ENCODE peak calls at places on chromosome 21, in ten cellular contexts. One of them, this sample, is unnamed.

GRCh38 chr21:34593423-34593822 is 21.5 kb downstream of the RCAN1 start:
- DNase-seq in upper lobe of right lung: no peak
- DNase-seq in esophagus squamous epithelium: no peak
- DNase-seq in transverse colon: no peak
- DNase-seq in psoas muscle: no peak
- DNase-seq in mammary epithelial cell: no peak
- DNase-seq in WERI-Rb-1: no peak
- DNase-seq in tibial nerve: no peak
- DNase-seq in heart left ventricle: no peak
- DNase-seq in left ventricle myocardium inferior: no peak
- DNase-seq in this sample: no peak

GRCh38 chr21:36551731-36552457 is 72.0 kb upstream of the CLDN14 start:
- DNase-seq in transverse colon: no peak
- DNase-seq in upper lobe of right lung: no peak
- DNase-seq in mammary epithelial cell: no peak
- DNase-seq in tibial nerve: no peak
- DNase-seq in left ventricle myocardium inferior: no peak
- DNase-seq in WERI-Rb-1: no peak
- DNase-seq in heart left ventricle: no peak
- DNase-seq in psoas muscle: no peak
- DNase-seq in esophagus squamous epithelium: no peak
- DNase-seq in this sample: no peak

GRCh38 chr21:22258821-22259220 is 1260.6 kb downstream of the NCAM2 start:
- DNase-seq in left ventricle myocardium inferior: no peak
- DNase-seq in heart left ventricle: no peak
- DNase-seq in WERI-Rb-1: no peak
- DNase-seq in mammary epithelial cell: no peak
- DNase-seq in esophagus squamous epithelium: no peak
- DNase-seq in psoas muscle: no peak
- DNase-seq in upper lobe of right lung: no peak
- DNase-seq in tibial nerve: no peak
- DNase-seq in transverse colon: no peak
- DNase-seq in this sample: no peak

GRCh38 chr21:33682992-33683627 is 40.8 kb downstream of the ITSN1 start:
- DNase-seq in left ventricle myocardium inferior: no peak
- DNase-seq in tibial nerve: no peak
- DNase-seq in psoas muscle: no peak
- DNase-seq in esophagus squamous epithelium: no peak
- DNase-seq in mammary epithelial cell: peak
- DNase-seq in heart left ventricle: no peak
- DNase-seq in transverse colon: no peak
- DNase-seq in upper lobe of right lung: no peak
- DNase-seq in WERI-Rb-1: no peak
- DNase-seq in this sample: no peak

GRCh38 chr21:35048706-35049617 is at the start of gene RUNX1:
- DNase-seq in mammary epithelial cell: peak
- DNase-seq in upper lobe of right lung: peak
- DNase-seq in tibial nerve: no peak
- DNase-seq in psoas muscle: peak
- DNase-seq in heart left ventricle: peak
- DNase-seq in left ventricle myocardium inferior: no peak
- DNase-seq in WERI-Rb-1: no peak
- DNase-seq in transverse colon: peak
- DNase-seq in esophagus squamous epithelium: peak
- DNase-seq in this sample: no peak

GRCh38 chr21:37072988-37073416 is at the start of the genes PIGP and TTC3:
- DNase-seq in left ventricle myocardium inferior: peak
- DNase-seq in tibial nerve: peak
- DNase-seq in esophagus squamous epithelium: peak
- DNase-seq in mammary epithelial cell: peak
- DNase-seq in WERI-Rb-1: peak
- DNase-seq in heart left ventricle: peak
- DNase-seq in upper lobe of right lung: peak
- DNase-seq in transverse colon: peak
- DNase-seq in psoas muscle: peak
- DNase-seq in this sample: peak

GRCh38 chr21:15617968-15618367 is 111.8 kb upstream of the USP25 start:
- DNase-seq in left ventricle myocardium inferior: no peak
- DNase-seq in psoas muscle: no peak
- DNase-seq in mammary epithelial cell: peak
- DNase-seq in esophagus squamous epithelium: no peak
- DNase-seq in upper lobe of right lung: no peak
- DNase-seq in tibial nerve: no peak
- DNase-seq in heart left ventricle: no peak
- DNase-seq in WERI-Rb-1: no peak
- DNase-seq in transverse colon: no peak
- DNase-seq in this sample: no peak

GRCh38 chr21:15065381-15066230 is 806 bp upstream of the NRIP1 start:
- DNase-seq in upper lobe of right lung: peak
- DNase-seq in transverse colon: peak
- DNase-seq in esophagus squamous epithelium: peak
- DNase-seq in left ventricle myocardium inferior: peak
- DNase-seq in mammary epithelial cell: peak
- DNase-seq in WERI-Rb-1: peak
- DNase-seq in tibial nerve: peak
- DNase-seq in psoas muscle: peak
- DNase-seq in heart left ventricle: peak
- DNase-seq in this sample: peak

GRCh38 chr21:23017989-23018388 is 2019.8 kb downstream of the NCAM2 start:
- DNase-seq in esophagus squamous epithelium: no peak
- DNase-seq in left ventricle myocardium inferior: no peak
- DNase-seq in mammary epithelial cell: no peak
- DNase-seq in tibial nerve: no peak
- DNase-seq in heart left ventricle: no peak
- DNase-seq in WERI-Rb-1: no peak
- DNase-seq in transverse colon: no peak
- DNase-seq in upper lobe of right lung: no peak
- DNase-seq in psoas muscle: no peak
- DNase-seq in this sample: no peak

GRCh38 chr21:27275294-27275927 is 308.5 kb upstream of the ADAMTS5 start:
- DNase-seq in left ventricle myocardium inferior: no peak
- DNase-seq in esophagus squamous epithelium: no peak
- DNase-seq in upper lobe of right lung: no peak
- DNase-seq in mammary epithelial cell: peak
- DNase-seq in psoas muscle: no peak
- DNase-seq in WERI-Rb-1: no peak
- DNase-seq in heart left ventricle: no peak
- DNase-seq in tibial nerve: no peak
- DNase-seq in transverse colon: no peak
- DNase-seq in this sample: no peak

GRCh38 chr21:22145555-22145954 is 1147.3 kb downstream of the NCAM2 start:
- DNase-seq in mammary epithelial cell: no peak
- DNase-seq in transverse colon: no peak
- DNase-seq in psoas muscle: no peak
- DNase-seq in left ventricle myocardium inferior: no peak
- DNase-seq in esophagus squamous epithelium: no peak
- DNase-seq in tibial nerve: no peak
- DNase-seq in upper lobe of right lung: no peak
- DNase-seq in WERI-Rb-1: no peak
- DNase-seq in heart left ventricle: no peak
- DNase-seq in this sample: no peak

GRCh38 chr21:35743571-35743970 is 316.8 kb downstream of the SETD4 start:
- DNase-seq in heart left ventricle: no peak
- DNase-seq in left ventricle myocardium inferior: no peak
- DNase-seq in upper lobe of right lung: no peak
- DNase-seq in esophagus squamous epithelium: no peak
- DNase-seq in WERI-Rb-1: no peak
- DNase-seq in tibial nerve: no peak
- DNase-seq in transverse colon: no peak
- DNase-seq in psoas muscle: no peak
- DNase-seq in mammary epithelial cell: peak
- DNase-seq in this sample: no peak

GRCh38 chr21:42460391-42461184 is 35.4 kb downstream of the RSPH1 start:
- DNase-seq in esophagus squamous epithelium: no peak
- DNase-seq in upper lobe of right lung: no peak
- DNase-seq in psoas muscle: no peak
- DNase-seq in heart left ventricle: no peak
- DNase-seq in transverse colon: peak
- DNase-seq in mammary epithelial cell: no peak
- DNase-seq in WERI-Rb-1: peak
- DNase-seq in tibial nerve: no peak
- DNase-seq in left ventricle myocardium inferior: no peak
- DNase-seq in this sample: no peak

GRCh38 chr21:35086357-35086756 is 37.3 kb upstream of the RUNX1 start:
- DNase-seq in upper lobe of right lung: no peak
- DNase-seq in WERI-Rb-1: no peak
- DNase-seq in left ventricle myocardium inferior: no peak
- DNase-seq in tibial nerve: no peak
- DNase-seq in psoas muscle: no peak
- DNase-seq in mammary epithelial cell: peak
- DNase-seq in heart left ventricle: no peak
- DNase-seq in transverse colon: no peak
- DNase-seq in esophagus squamous epithelium: no peak
- DNase-seq in this sample: no peak

GRCh38 chr21:43993420-43993934 is 18.6 kb upstream of the TRAPPC10 start:
- DNase-seq in left ventricle myocardium inferior: no peak
- DNase-seq in psoas muscle: no peak
- DNase-seq in WERI-Rb-1: no peak
- DNase-seq in esophagus squamous epithelium: no peak
- DNase-seq in tibial nerve: no peak
- DNase-seq in transverse colon: no peak
- DNase-seq in upper lobe of right lung: no peak
- DNase-seq in mammary epithelial cell: no peak
- DNase-seq in heart left ventricle: no peak
- DNase-seq in this sample: no peak
- H3K27ac ChIP-seq in left ventricle myocardium inferior: no peak
- H3K27ac ChIP-seq in psoas muscle: no peak
- H3K27ac ChIP-seq in WERI-Rb-1: no peak
- H3K27ac ChIP-seq in esophagus squamous epithelium: no peak
- H3K27ac ChIP-seq in tibial nerve: peak
- H3K27ac ChIP-seq in transverse colon: no peak
- H3K27ac ChIP-seq in upper lobe of right lung: no peak
- H3K27ac ChIP-seq in mammary epithelial cell: no peak
- H3K27ac ChIP-seq in heart left ventricle: no peak
- H3K27ac ChIP-seq in this sample: no peak

GRCh38 chr21:32499249-32500055 is 85.9 kb downstream of the TCP10L start:
- DNase-seq in mammary epithelial cell: no peak
- DNase-seq in WERI-Rb-1: no peak
- DNase-seq in upper lobe of right lung: no peak
- DNase-seq in esophagus squamous epithelium: no peak
- DNase-seq in left ventricle myocardium inferior: no peak
- DNase-seq in heart left ventricle: peak
- DNase-seq in transverse colon: no peak
- DNase-seq in psoas muscle: no peak
- DNase-seq in tibial nerve: no peak
- DNase-seq in this sample: no peak
- TF ChIP-seq CTCF in mammary epithelial cell: no peak
- TF ChIP-seq CTCF in WERI-Rb-1: no peak
- TF ChIP-seq CTCF in upper lobe of right lung: no peak
- TF ChIP-seq CTCF in esophagus squamous epithelium: no peak
- TF ChIP-seq CTCF in left ventricle myocardium inferior: no peak
- TF ChIP-seq CTCF in heart left ventricle: peak
- TF ChIP-seq CTCF in transverse colon: no peak
- TF ChIP-seq CTCF in psoas muscle: no peak
- TF ChIP-seq CTCF in tibial nerve: no peak
- TF ChIP-seq CTCF in this sample: no peak

GRCh38 chr21:40660461-40660860 is 186.5 kb downstream of the DSCAM start:
- DNase-seq in left ventricle myocardium inferior: no peak
- DNase-seq in transverse colon: no peak
- DNase-seq in heart left ventricle: no peak
- DNase-seq in psoas muscle: no peak
- DNase-seq in WERI-Rb-1: no peak
- DNase-seq in tibial nerve: no peak
- DNase-seq in upper lobe of right lung: no peak
- DNase-seq in mammary epithelial cell: no peak
- DNase-seq in esophagus squamous epithelium: no peak
- DNase-seq in this sample: no peak
- H3K27ac ChIP-seq in left ventricle myocardium inferior: no peak
- H3K27ac ChIP-seq in transverse colon: no peak
- H3K27ac ChIP-seq in heart left ventricle: no peak
- H3K27ac ChIP-seq in psoas muscle: no peak
- H3K27ac ChIP-seq in WERI-Rb-1: no peak
- H3K27ac ChIP-seq in tibial nerve: no peak
- H3K27ac ChIP-seq in upper lobe of right lung: no peak
- H3K27ac ChIP-seq in mammary epithelial cell: no peak
- H3K27ac ChIP-seq in esophagus squamous epithelium: no peak
- H3K27ac ChIP-seq in this sample: no peak

DNA sequence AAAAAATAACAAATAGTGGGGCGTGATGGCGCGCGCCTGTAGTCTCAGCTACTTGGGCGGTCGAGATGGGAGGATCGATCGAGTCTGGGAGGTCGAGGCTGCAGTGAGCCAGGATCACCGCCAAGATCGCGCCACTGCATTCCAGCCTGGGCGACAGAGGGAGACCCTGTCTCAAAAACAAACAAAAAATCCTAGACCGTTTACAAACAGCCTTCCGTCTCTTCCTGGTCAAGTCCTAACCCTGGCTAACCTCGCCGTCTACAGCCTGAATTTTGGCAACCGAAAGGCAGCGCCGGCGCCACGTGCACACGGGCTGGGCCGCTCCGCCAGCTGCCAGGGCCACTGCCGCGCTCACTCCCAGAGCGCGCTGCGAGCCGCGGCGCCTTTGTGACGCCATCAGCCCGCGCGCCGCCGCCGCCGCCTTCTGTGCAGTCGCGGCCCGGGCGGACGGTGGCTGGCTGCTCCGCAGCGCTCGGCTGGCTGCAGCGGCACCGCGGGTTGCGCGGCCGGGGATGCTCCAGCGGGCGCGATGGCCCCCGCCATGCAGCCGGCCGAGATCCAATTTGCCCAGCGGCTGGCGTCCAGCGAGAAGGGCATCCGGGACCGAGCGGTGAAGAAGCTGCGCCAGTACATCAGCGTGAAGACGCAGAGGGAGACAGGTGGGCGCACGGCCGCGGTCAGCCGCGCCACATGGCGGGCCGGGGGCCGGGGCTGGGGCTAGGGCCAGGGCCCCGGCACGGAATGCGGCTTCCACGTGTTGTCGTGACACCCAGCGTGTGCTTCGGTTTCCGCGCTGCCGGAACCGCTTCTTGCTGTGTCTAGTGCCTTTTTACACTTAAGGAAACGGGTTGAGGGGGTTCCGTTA is at the start of the genes HSF2BP and RRP1B:
- DNase-seq in upper lobe of right lung: peak
- DNase-seq in esophagus squamous epithelium: no peak
- DNase-seq in mammary epithelial cell: peak
- DNase-seq in WERI-Rb-1: peak
- DNase-seq in transverse colon: peak
- DNase-seq in tibial nerve: peak
- DNase-seq in psoas muscle: peak
- DNase-seq in left ventricle myocardium inferior: peak
- DNase-seq in heart left ventricle: peak
- DNase-seq in this sample: peak
- TF ChIP-seq CTCF in upper lobe of right lung: no peak
- TF ChIP-seq CTCF in esophagus squamous epithelium: no peak
- TF ChIP-seq CTCF in mammary epithelial cell: no peak
- TF ChIP-seq CTCF in WERI-Rb-1: no peak
- TF ChIP-seq CTCF in transverse colon: no peak
- TF ChIP-seq CTCF in tibial nerve: no peak
- TF ChIP-seq CTCF in psoas muscle: no peak
- TF ChIP-seq CTCF in left ventricle myocardium inferior: no peak
- TF ChIP-seq CTCF in heart left ventricle: peak
- TF ChIP-seq CTCF in this sample: no peak

DNA sequence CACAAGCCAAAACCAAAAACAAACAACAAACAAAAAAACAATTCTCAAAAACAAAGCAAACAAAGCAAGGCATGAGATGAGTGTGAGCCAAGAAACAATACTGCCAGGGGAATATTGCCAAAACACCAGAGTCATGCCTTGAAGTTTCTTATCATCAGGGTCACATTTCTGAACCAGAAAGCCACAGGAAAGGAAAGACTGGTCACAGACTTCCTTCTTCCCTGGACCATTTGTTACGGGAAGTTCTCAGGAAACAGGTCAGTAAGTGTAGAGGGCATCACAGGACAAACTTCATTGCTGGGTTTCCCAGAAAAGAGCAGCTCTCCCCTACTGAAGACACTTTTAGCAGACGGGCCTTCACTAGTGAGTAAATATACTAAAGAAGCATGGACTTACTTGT is 191.2 kb downstream of the GABPA start:
- DNase-seq in transverse colon: no peak
- DNase-seq in mammary epithelial cell: no peak
- DNase-seq in tibial nerve: no peak
- DNase-seq in heart left ventricle: peak
- DNase-seq in psoas muscle: no peak
- DNase-seq in left ventricle myocardium inferior: no peak
- DNase-seq in upper lobe of right lung: no peak
- DNase-seq in WERI-Rb-1: no peak
- DNase-seq in esophagus squamous epithelium: no peak
- DNase-seq in this sample: no peak
- H3K27ac ChIP-seq in transverse colon: no peak
- H3K27ac ChIP-seq in mammary epithelial cell: no peak
- H3K27ac ChIP-seq in tibial nerve: peak
- H3K27ac ChIP-seq in heart left ventricle: peak
- H3K27ac ChIP-seq in psoas muscle: peak
- H3K27ac ChIP-seq in left ventricle myocardium inferior: peak
- H3K27ac ChIP-seq in upper lobe of right lung: peak
- H3K27ac ChIP-seq in WERI-Rb-1: no peak
- H3K27ac ChIP-seq in esophagus squamous epithelium: peak
- H3K27ac ChIP-seq in this sample: peak

This sample was measured in right atrium auricular region.